ENCODE peak calls at places on chromosomes 1 and 21, in nine cellular contexts. I is MCF 10A, O is COR-L47, L is HTR-8/SVneo, B is glutamatergic neuron, C is substantia nigra, D is T47D, J is NB4, Q is GOT3. U is an unnamed sample.

GRCh38 chr1:207240325-207241095 is 81.0 kb upstream of the CD55 start:
- DNase-seq in I (peak), Q (no peak), D (peak), C (no peak), O (no peak), L (no peak), J (no peak), B (no peak), U (no peak)

GRCh38 chr1:116514708-116515525 is 55.9 kb downstream of the CD58 start:
- DNase-seq in J (peak), B (no peak), D (no peak), Q (no peak), I (peak), C (no peak), L (no peak), O (no peak), U (no peak)

GRCh38 chr1:117600325-117600916 is 5.4 kb upstream of the TENT5C start:
- DNase-seq in L (no peak), O (no peak), C (no peak), J (no peak), D (no peak), I (no peak), B (no peak), Q (no peak), U (no peak)

GRCh38 chr1:71986181-71986580 is 296.2 kb downstream of the NEGR1 start:
- DNase-seq in J (no peak), O (no peak), B (no peak), C (no peak), L (no peak), D (no peak), Q (no peak), I (no peak), U (no peak)

GRCh38 chr21:46046471-46046870 is 51.4 kb upstream of the COL6A2 start:
- DNase-seq in Q (no peak), L (no peak), J (peak), D (no peak), C (no peak), O (no peak), B (no peak), I (no peak), U (no peak)

GRCh38 chr1:54080598-54081049 is 27.2 kb downstream of the TCEANC2 start:
- DNase-seq in O (no peak), Q (no peak), L (no peak), D (no peak), B (no peak), C (no peak), J (no peak), I (no peak), U (no peak)

GRCh38 chr21:38699048-38699447 is 106.7 kb upstream of the ETS2 start:
- DNase-seq in L (no peak), B (peak), I (no peak), Q (no peak), J (peak), O (no peak), D (no peak), C (no peak), U (no peak)

GRCh38 chr1:183248989-183249691 is 63.1 kb downstream of the LAMC2 start:
- DNase-seq in Q (no peak), D (no peak), L (no peak), B (no peak), O (no peak), J (no peak), I (no peak), C (no peak), U (no peak)

GRCh38 chr1:198556969-198557368 is 16.5 kb upstream of the ATP6V1G3 start:
- DNase-seq in D (no peak), J (peak), C (no peak), B (no peak), O (no peak), Q (no peak), I (no peak), L (no peak), U (no peak)

GRCh38 chr1:173122958-173123852 is 72.5 kb upstream of the TNFSF18 start:
- DNase-seq in O (no peak), Q (peak), L (peak), J (peak), I (peak), D (peak), B (no peak), C (no peak), U (no peak)

GRCh38 chr1:235495539-235495938 is 8.7 kb downstream of the B3GALNT2 start:
- DNase-seq in B (no peak), L (no peak), J (no peak), C (no peak), Q (no peak), O (no peak), I (no peak), D (no peak), U (no peak)

U was measured in GM12891.